ENCODE peak calls at places on chromosomes 5 and 9, in six cellular contexts. X, D, P, K, C and W are unnamed samples.

GRCh38 chr5:98121036-98121936 is 652.2 kb upstream of the RGMB start:
- DNase-seq in X (no peak), D (peak), P (peak), K (no peak), C (peak), W (peak)

GRCh38 chr9:90770927-90771326 is 30.7 kb upstream of the SYK start:
- DNase-seq in X (no peak), D (no peak), P (no peak), K (no peak), C (no peak), W (no peak)

GRCh38 chr9:89606567-89607311 is 1.9 kb downstream of the GADD45G start:
- DNase-seq in X (no peak), D (no peak), P (no peak), K (no peak), C (peak), W (peak)

GRCh38 chr5:151772868-151773561 is 1.3 kb downstream of the G3BP1 start:
- DNase-seq in X (no peak), D (no peak), P (no peak), K (no peak), C (no peak), W (no peak)

GRCh38 chr5:167770461-167770860 is 521.0 kb upstream of the WWC1 start:
- DNase-seq in X (no peak), D (no peak), P (no peak), K (no peak), C (no peak), W (no peak)

GRCh38 chr9:124270504-124271335 is 13.0 kb downstream of the NEK6 start:
- DNase-seq in X (no peak), D (no peak), P (no peak), K (no peak), C (no peak), W (no peak)

GRCh38 chr9:73577867-73578266 is 426.2 kb downstream of the ANXA1 start:
- DNase-seq in X (no peak), D (no peak), P (no peak), K (no peak), C (peak), W (no peak)

GRCh38 chr5:175681045-175681974 is 23.4 kb downstream of the HRH2 start:
- DNase-seq in X (no peak), D (no peak), P (no peak), K (no peak), C (no peak), W (no peak)

GRCh38 chr5:97101189-97101910 is 41.1 kb downstream of the LIX1 start:
- DNase-seq in X (no peak), D (no peak), P (no peak), K (no peak), C (no peak), W (no peak)

GRCh38 chr5:73437126-73438047 is 11.2 kb downstream of the FOXD1 start:
- DNase-seq in X (peak), D (peak), P (no peak), K (no peak), C (peak), W (peak)

GRCh38 chr5:961711-962240 is 46.8 kb upstream of the NKD2 start:
- DNase-seq in X (no peak), D (no peak), P (no peak), K (no peak), C (no peak), W (no peak)

GRCh38 chr9:131402738-131403492 is 9.0 kb downstream of the PRRC2B start:
- DNase-seq in X (no peak), D (no peak), P (peak), K (no peak), C (no peak), W (no peak)

GRCh38 chr5:68224561-68225187 is 9.1 kb downstream of the PIK3R1 start:
- DNase-seq in X (no peak), D (no peak), P (no peak), K (no peak), C (no peak), W (no peak)

GRCh38 chr9:91483189-91483691 is 59.6 kb upstream of the NFIL3 start:
- DNase-seq in X (no peak), D (no peak), P (no peak), K (no peak), C (no peak), W (no peak)

GRCh38 chr9:137305060-137305787 is 3.2 kb upstream of the NRARP start:
- DNase-seq in X (no peak), D (peak), P (no peak), K (no peak), C (peak), W (peak)

GRCh38 chr5:90226433-90227099 is 183.0 kb downstream of the CETN3 start:
- DNase-seq in X (no peak), D (no peak), P (no peak), K (no peak), C (no peak), W (no peak)

GRCh38 chr5:68419637-68420452 is 204.3 kb downstream of the PIK3R1 start:
- DNase-seq in X (no peak), D (no peak), P (no peak), K (no peak), C (peak), W (no peak)

GRCh38 chr5:17625686-17626085 is 6.2 kb upstream of the TAF11L13 start:
- DNase-seq in X (no peak), D (no peak), P (no peak), K (no peak), C (no peak), W (no peak)

GRCh38 chr5:152542741-152543140 is 137.7 kb upstream of the NMUR2 start:
- DNase-seq in X (no peak), D (peak), P (no peak), K (no peak), C (no peak), W (peak)

GRCh38 chr9:110476251-110476650 is 103.3 kb downstream of the SVEP1 start:
- DNase-seq in X (no peak), D (no peak), P (no peak), K (no peak), C (no peak), W (peak)

GRCh38 chr5:21573915-21574314 is 1279.2 kb downstream of the CDH12 start:
- DNase-seq in X (no peak), D (no peak), P (no peak), K (no peak), C (no peak), W (no peak)
- TF ChIP-seq ATF3 in X (no peak), D (no peak), P (no peak), K (no peak), C (no peak), W (no peak)

GRCh38 chr5:180201051-180201987 is 7.7 kb downstream of the RASGEF1C start:
- DNase-seq in X (peak), D (peak), P (peak), K (no peak), C (peak), W (peak)
- TF ChIP-seq SP1 in X (no peak), D (no peak), P (no peak), K (no peak), C (no peak), W (no peak)

GRCh38 chr5:141640698-141641097 is 3.9 kb downstream of the RELL2 start:
- DNase-seq in X (no peak), D (no peak), P (no peak), K (no peak), C (no peak), W (no peak)
- TF ChIP-seq ATF3 in X (no peak), D (no peak), P (no peak), K (no peak), C (no peak), W (no peak)

DNA sequence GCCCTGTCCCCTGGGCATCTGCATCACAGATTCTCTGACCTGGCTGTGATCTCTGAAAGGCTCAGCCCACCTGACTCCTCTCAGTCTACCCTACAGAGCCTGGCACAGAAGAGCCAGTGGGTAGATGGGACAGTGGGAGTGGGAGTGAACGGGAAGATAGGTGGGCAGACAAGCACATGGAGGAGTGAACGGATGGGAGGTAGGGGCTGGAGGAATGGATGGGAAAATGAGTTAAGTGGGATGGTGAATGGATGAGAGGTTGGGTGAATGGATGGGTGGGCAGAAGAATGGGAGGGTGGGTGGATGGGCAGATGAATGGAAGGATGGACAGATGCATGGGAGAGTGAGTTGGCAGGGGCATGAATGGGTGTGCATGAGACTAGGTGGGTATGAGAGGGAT is 18.8 kb downstream of the STK10 start:
- DNase-seq in X (no peak), D (no peak), P (no peak), K (no peak), C (no peak), W (no peak)
- TF ChIP-seq SP1 in X (no peak), D (no peak), P (no peak), K (no peak), C (no peak), W (no peak)

DNA sequence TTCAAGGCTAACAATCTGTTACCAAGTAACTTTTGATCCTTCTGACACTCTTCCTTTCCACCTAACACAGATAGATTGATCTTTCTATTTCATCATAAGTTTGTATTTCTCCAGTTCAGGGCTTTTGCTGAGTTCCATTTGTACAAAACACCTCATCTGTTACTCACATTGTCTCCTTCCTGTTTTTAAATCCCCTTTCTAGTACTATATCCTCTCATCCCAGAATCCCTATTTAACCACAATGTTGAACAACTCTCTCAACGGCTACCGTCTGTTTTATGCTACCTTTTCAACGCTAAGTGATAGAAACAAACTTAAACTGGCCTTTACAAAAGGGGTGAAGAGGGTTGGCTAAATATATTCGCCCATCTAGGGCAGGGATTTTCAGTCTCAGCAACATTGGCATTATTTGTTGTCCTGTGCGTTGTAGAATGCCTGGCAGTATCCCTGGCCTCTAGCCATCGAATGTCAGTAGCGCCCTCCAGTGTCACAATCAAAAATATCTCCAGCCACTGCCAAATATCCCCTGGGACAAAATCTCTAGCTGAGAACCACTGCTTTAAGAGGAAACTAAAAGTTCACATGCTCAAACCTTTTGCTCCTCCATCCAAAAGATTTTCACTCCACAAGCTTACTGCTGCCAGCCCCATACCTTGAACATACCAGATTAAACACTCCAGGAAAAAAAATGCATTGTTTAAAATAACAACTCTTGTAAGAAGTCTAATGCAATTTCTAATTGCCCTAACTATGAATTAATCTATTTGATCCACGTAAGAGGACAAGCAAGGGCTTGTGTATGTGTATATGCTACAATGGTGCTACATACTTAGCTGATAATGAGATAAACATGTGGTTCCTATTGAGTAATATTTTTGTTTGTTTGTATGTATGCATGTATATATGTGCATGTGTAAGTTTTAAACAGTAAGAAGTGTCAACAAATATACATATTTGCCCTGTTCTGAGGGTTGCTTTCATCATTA is 344.0 kb downstream of the PTPRD start:
- DNase-seq in X (no peak), D (peak), P (peak), K (no peak), C (no peak), W (peak)
- TF ChIP-seq ATF3 in X (no peak), D (no peak), P (no peak), K (no peak), C (no peak), W (no peak)

DNA sequence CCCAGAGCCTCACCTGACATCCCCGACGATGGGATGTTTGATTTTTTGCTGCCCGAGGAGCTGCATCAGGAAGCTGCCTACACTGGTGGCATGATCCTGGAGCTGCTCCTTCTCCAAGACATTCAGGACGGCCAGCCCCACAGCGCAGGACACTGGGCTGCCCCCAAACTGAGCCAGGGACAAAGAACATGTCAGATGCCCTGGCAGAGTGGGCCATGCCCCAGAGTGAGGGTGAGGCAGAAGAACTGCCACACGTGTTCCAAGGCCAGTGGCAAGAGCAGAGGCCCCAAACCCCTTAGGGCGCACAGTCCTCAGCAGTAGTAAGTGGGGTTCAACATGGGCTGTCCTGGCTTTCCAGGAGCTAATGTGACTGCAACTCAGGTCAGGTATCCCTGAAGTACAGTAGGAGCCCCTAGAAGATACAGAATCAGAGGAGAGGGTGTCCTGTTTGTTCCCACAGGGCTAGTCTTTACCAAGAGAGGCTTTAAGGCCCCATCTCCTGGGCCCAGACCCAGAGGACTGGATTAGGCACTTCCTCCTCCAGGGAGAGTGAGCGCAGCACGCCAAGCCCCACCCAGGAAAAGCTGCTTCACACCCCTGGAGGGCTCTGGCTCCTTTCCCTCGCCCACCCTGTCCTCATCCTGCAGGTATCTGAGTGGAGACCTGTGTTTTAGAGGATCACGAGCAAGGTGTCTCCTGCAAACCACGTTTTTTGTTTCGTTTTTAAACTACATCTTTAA is 11.1 kb downstream of the HNRNPAB start:
- DNase-seq in X (no peak), D (no peak), P (no peak), K (no peak), C (no peak), W (no peak)
- TF ChIP-seq SP1 in X (no peak), D (no peak), P (no peak), K (no peak), C (no peak), W (no peak)

GRCh38 chr9:1939466-1939865 is 75.7 kb upstream of the SMARCA2 start:
- DNase-seq in X (no peak), D (no peak), P (no peak), K (no peak), C (no peak), W (no peak)

GRCh38 chr9:1938135-1938534 is 77.0 kb upstream of the SMARCA2 start:
- DNase-seq in X (no peak), D (no peak), P (no peak), K (no peak), C (no peak), W (no peak)

GRCh38 chr9:1938675-1939170 is 76.4 kb upstream of the SMARCA2 start:
- DNase-seq in X (no peak), D (no peak), P (no peak), K (peak), C (no peak), W (no peak)

GRCh38 chr9:1939926-1940368 is 75.2 kb upstream of the SMARCA2 start:
- DNase-seq in X (peak), D (no peak), P (peak), K (peak), C (peak), W (peak)

DNA sequence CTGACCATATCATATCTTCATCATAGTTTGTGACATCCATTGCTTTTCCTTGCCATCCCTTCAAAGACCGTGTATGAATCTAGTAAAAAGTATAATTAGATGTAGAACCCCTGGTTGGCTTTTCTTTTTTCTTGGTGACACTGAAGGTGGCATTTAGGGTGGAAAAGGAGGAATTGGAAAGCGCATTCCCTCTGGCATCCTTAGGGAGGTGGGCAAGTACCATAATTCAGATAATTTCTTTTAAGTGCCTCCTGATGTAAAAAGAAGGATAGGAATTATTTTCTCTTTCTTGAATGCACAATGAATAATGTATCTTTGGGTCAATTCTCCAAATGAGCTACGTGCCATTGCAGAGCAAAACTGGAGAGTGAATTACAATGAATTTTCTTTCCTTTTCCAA is 73.2 kb upstream of the SMARCA2 start:
- DNase-seq in X (no peak), D (no peak), P (no peak), K (no peak), C (no peak), W (no peak)
- TF ChIP-seq ATF3 in X (no peak), D (no peak), P (no peak), K (no peak), C (no peak), W (no peak)

DNA sequence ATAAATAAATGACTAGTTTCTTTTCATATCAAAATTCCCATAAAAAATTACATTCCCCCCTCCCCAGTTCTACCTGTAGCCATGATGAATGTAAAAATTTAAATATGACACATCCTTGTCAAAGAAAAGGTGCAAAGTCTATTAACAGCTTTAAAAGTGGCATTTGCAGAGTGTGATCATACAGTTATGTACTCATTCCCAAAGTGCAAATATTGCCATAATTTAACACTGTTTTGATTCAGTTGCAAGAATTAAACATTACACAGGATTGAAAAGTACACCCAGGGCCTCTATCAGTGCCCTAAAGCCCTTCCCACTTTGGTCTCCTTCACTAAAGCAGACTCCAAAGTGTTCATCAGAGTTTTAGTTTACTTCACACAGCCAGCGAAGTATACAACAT is 51.8 kb downstream of the RNF145 start:
- DNase-seq in X (no peak), D (no peak), P (no peak), K (no peak), C (no peak), W (no peak)
- TF ChIP-seq SP1 in X (no peak), D (no peak), P (no peak), K (no peak), C (no peak), W (no peak)

DNA sequence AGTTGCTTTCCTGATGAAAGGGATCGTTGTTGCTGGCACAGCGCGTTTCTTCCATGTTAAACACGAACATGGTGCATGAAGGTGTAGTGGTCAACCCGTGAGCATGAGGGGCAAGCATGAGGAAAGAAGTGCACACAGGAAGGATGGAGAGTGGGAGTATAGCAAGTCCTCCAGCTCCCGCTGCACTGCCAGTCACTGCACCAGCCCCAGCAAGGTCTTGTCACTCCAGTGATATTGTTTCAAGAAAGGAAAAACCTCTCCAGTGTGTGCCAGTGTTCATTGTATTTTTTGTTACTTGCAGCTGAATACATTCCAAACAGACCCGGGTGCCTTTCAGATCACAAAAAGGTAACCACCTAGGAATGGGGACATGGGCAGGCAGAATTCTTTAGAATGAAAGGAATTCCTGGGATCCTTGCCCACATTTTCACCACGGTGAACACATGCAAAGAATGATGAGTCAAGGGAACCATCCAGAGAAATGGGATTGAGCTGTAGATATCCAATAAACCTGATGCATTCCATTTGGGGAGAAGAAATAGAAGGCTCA is 186.3 kb downstream of the AOPEP start:
- DNase-seq in X (peak), D (no peak), P (peak), K (no peak), C (no peak), W (no peak)
- TF ChIP-seq ATF3 in X (peak), D (no peak), P (no peak), K (no peak), C (no peak), W (no peak)

GRCh38 chr5:148539851-148540250 is 114.5 kb downstream of the HTR4 start:
- DNase-seq in X (no peak), D (no peak), P (no peak), K (no peak), C (no peak), W (no peak)

GRCh38 chr5:148542812-148543211 is 111.5 kb downstream of the HTR4 start:
- DNase-seq in X (no peak), D (no peak), P (no peak), K (no peak), C (peak), W (no peak)

GRCh38 chr5:148543727-148544126 is 110.6 kb downstream of the HTR4 start:
- DNase-seq in X (no peak), D (no peak), P (no peak), K (no peak), C (no peak), W (no peak)

GRCh38 chr5:148540636-148541035 is 113.7 kb downstream of the HTR4 start:
- DNase-seq in X (no peak), D (no peak), P (no peak), K (no peak), C (peak), W (no peak)

GRCh38 chr5:148541054-148541835 is 113.1 kb downstream of the HTR4 start:
- DNase-seq in X (no peak), D (no peak), P (no peak), K (no peak), C (no peak), W (no peak)
- TF ChIP-seq SP1 in X (no peak), D (no peak), P (no peak), K (no peak), C (no peak), W (no peak)